ENCODE peak calls at places on chromosomes 3 and 15, in seven cellular contexts. One of them, this sample, is unnamed.

GRCh38 chr15:49863431-49864205 is 242.8 kb downstream of the DTWD1 start:
- DNase-seq in transverse colon: no peak
- DNase-seq in GM23338: no peak
- DNase-seq in H1: no peak
- DNase-seq in K562: no peak
- DNase-seq in prostate gland: no peak
- DNase-seq in GM12891: no peak
- DNase-seq in this sample: no peak

GRCh38 chr3:51735950-51736349 is 29.1 kb downstream of the GRM2 start:
- DNase-seq in prostate gland: no peak
- DNase-seq in H1: no peak
- DNase-seq in GM12891: no peak
- DNase-seq in K562: no peak
- DNase-seq in GM23338: no peak
- DNase-seq in transverse colon: no peak
- DNase-seq in this sample: no peak

GRCh38 chr15:61173899-61174689 is 55.0 kb downstream of the RORA start:
- DNase-seq in transverse colon: no peak
- DNase-seq in prostate gland: no peak
- DNase-seq in H1: no peak
- DNase-seq in GM12891: no peak
- DNase-seq in GM23338: peak; percentile 13
- DNase-seq in K562: no peak
- DNase-seq in this sample: peak; percentile 16

GRCh38 chr3:143287403-143287802 is 167.8 kb downstream of the CHST2 start:
- DNase-seq in GM12891: no peak
- DNase-seq in K562: no peak
- DNase-seq in prostate gland: no peak
- DNase-seq in GM23338: no peak
- DNase-seq in transverse colon: no peak
- DNase-seq in H1: no peak
- DNase-seq in this sample: no peak

GRCh38 chr3:16355864-16356263 is 90.9 kb downstream of the OXNAD1 start:
- DNase-seq in prostate gland: no peak
- DNase-seq in K562: no peak
- DNase-seq in transverse colon: no peak
- DNase-seq in H1: no peak
- DNase-seq in GM23338: no peak
- DNase-seq in GM12891: no peak
- DNase-seq in this sample: no peak

GRCh38 chr3:132253262-132253878 is 63.8 kb upstream of the ACP3 start:
- DNase-seq in transverse colon: peak; percentile 16
- DNase-seq in H1: no peak
- DNase-seq in K562: peak; percentile 32
- DNase-seq in GM12891: peak; percentile 10
- DNase-seq in GM23338: peak; percentile 83
- DNase-seq in prostate gland: peak; percentile 53
- DNase-seq in this sample: peak; percentile 63

GRCh38 chr3:71482771-71483170 is 100.8 kb downstream of the FOXP1 start:
- DNase-seq in GM23338: no peak
- DNase-seq in GM12891: no peak
- DNase-seq in transverse colon: no peak
- DNase-seq in prostate gland: no peak
- DNase-seq in K562: no peak
- DNase-seq in H1: no peak
- DNase-seq in this sample: no peak

GRCh38 chr3:138417559-138417982 is 16.8 kb upstream of the ESYT3 start:
- DNase-seq in prostate gland: peak; percentile 68
- DNase-seq in transverse colon: peak; percentile 76
- DNase-seq in H1: peak; percentile 79
- DNase-seq in GM23338: peak; percentile 96
- DNase-seq in K562: peak; percentile 69
- DNase-seq in GM12891: peak; percentile 55
- DNase-seq in this sample: peak; percentile 64

GRCh38 chr3:149352556-149352955 is 19.1 kb upstream of the TM4SF18 start:
- DNase-seq in H1: peak; percentile 66
- DNase-seq in GM12891: peak; percentile 44
- DNase-seq in GM23338: peak; percentile 90
- DNase-seq in K562: peak; percentile 67
- DNase-seq in transverse colon: peak; percentile 46
- DNase-seq in prostate gland: peak; percentile 37
- DNase-seq in this sample: peak; percentile 70

GRCh38 chr3:72152551-72153476 is 367.9 kb upstream of the PROK2 start:
- DNase-seq in transverse colon: peak; percentile 79
- DNase-seq in GM23338: no peak
- DNase-seq in GM12891: no peak
- DNase-seq in K562: peak; percentile 55
- DNase-seq in prostate gland: peak; percentile 85
- DNase-seq in H1: no peak
- DNase-seq in this sample: peak; percentile 77

GRCh38 chr3:50525191-50525590 is 21.8 kb upstream of the CACNA2D2 start:
- DNase-seq in GM23338: no peak
- DNase-seq in H1: no peak
- DNase-seq in transverse colon: no peak
- DNase-seq in prostate gland: no peak
- DNase-seq in K562: no peak
- DNase-seq in GM12891: no peak
- DNase-seq in this sample: no peak

GRCh38 chr3:190269096-190269495 is 53.1 kb downstream of the CLDN1 start:
- DNase-seq in H1: no peak
- DNase-seq in prostate gland: peak; percentile 22
- DNase-seq in transverse colon: no peak
- DNase-seq in GM23338: no peak
- DNase-seq in GM12891: no peak
- DNase-seq in K562: no peak
- DNase-seq in this sample: no peak

GRCh38 chr3:107384907-107385306 is 7.7 kb downstream of the CCDC54 start:
- DNase-seq in H1: no peak
- DNase-seq in GM23338: peak; percentile 65
- DNase-seq in transverse colon: no peak
- DNase-seq in GM12891: no peak
- DNase-seq in prostate gland: no peak
- DNase-seq in K562: no peak
- DNase-seq in this sample: no peak

GRCh38 chr3:190533511-190534282 is 19.8 kb downstream of the IL1RAP start:
- DNase-seq in prostate gland: peak; percentile 82
- DNase-seq in H1: no peak
- DNase-seq in transverse colon: peak; percentile 25
- DNase-seq in GM12891: no peak
- DNase-seq in GM23338: peak; percentile 33
- DNase-seq in K562: no peak
- DNase-seq in this sample: peak; percentile 56

GRCh38 chr3:165254812-165255211 is 58.6 kb upstream of the SLITRK3 start:
- DNase-seq in H1: no peak
- DNase-seq in K562: no peak
- DNase-seq in GM12891: no peak
- DNase-seq in transverse colon: no peak
- DNase-seq in prostate gland: no peak
- DNase-seq in GM23338: peak; percentile 72
- DNase-seq in this sample: no peak

GRCh38 chr3:17741621-17742091 is 775 bp downstream of the TBC1D5 start:
- DNase-seq in H1: no peak
- DNase-seq in prostate gland: no peak
- DNase-seq in GM12891: no peak
- DNase-seq in transverse colon: no peak
- DNase-seq in K562: peak; percentile 39
- DNase-seq in GM23338: no peak
- DNase-seq in this sample: no peak

GRCh38 chr3:173789530-173789929 is 392.0 kb downstream of the NLGN1 start:
- DNase-seq in GM12891: no peak
- DNase-seq in H1: no peak
- DNase-seq in GM23338: no peak
- DNase-seq in prostate gland: no peak
- DNase-seq in K562: no peak
- DNase-seq in transverse colon: no peak
- DNase-seq in this sample: no peak

GRCh38 chr15:80779658-80780415 is 667 bp downstream of the CEMIP start:
- DNase-seq in transverse colon: peak; percentile 11
- DNase-seq in GM23338: peak; percentile 63
- DNase-seq in prostate gland: peak; percentile 23
- DNase-seq in K562: no peak
- DNase-seq in GM12891: no peak
- DNase-seq in H1: peak; percentile 10
- DNase-seq in this sample: peak; percentile 19

GRCh38 chr3:134384963-134385362 is 10.7 kb upstream of the AMOTL2 start:
- DNase-seq in prostate gland: no peak
- DNase-seq in H1: no peak
- DNase-seq in K562: no peak
- DNase-seq in GM12891: no peak
- DNase-seq in transverse colon: no peak
- DNase-seq in GM23338: no peak
- DNase-seq in this sample: no peak

DNA sequence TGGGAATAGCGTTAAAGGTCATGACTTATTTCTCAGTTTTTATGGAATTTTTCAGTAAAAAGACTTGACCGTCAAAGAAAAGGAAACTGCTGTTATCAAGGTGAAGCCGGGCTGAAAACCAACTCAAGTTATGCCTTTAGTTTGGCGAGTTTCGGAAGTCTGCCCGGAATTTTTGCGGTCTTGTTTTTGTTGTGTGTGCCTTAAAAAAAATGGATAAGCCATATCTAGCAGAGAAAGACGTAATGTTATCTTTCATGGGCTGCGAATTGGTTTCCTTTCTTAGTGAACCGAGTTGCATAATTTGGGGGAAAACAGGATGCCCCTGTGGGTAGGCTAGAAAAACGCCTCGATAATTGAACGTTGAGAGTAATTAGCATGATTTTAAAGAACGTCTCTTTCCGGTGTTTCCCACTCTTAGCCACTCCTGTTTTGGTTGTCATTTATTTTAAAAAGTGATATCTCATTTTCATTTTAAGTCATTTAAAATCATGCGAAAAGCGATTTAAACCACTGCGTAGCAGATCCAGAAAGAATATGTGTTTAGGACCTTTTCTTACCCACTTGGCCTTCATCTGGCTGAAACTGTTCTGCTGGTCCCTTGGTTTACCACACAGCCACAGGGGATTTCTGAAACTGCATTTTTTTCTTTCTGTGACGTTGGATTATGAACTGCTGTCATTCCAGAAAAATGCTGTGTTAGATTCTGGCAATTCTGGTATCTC is 1.2 kb downstream of the NFKBIZ start:
- DNase-seq in K562: peak; percentile 17
- DNase-seq in prostate gland: no peak
- DNase-seq in GM12891: no peak
- DNase-seq in GM23338: no peak
- DNase-seq in H1: no peak
- DNase-seq in transverse colon: no peak
- DNase-seq in this sample: peak; percentile 53
- TF ChIP-seq POLR2AphosphoS5 in K562: no peak
- TF ChIP-seq POLR2AphosphoS5 in prostate gland: no peak
- TF ChIP-seq POLR2AphosphoS5 in GM12891: no peak
- TF ChIP-seq POLR2AphosphoS5 in GM23338: no peak
- TF ChIP-seq POLR2AphosphoS5 in H1: no peak
- TF ChIP-seq POLR2AphosphoS5 in transverse colon: peak; percentile 66
- TF ChIP-seq POLR2AphosphoS5 in this sample: no peak

GRCh38 chr15:82764740-82765139 is 41.1 kb downstream of the FSD2 start:
- DNase-seq in GM23338: no peak
- DNase-seq in GM12891: no peak
- DNase-seq in prostate gland: no peak
- DNase-seq in H1: no peak
- DNase-seq in transverse colon: no peak
- DNase-seq in K562: no peak
- DNase-seq in this sample: no peak
- TF ChIP-seq POLR2AphosphoS5 in GM23338: no peak
- TF ChIP-seq POLR2AphosphoS5 in GM12891: no peak
- TF ChIP-seq POLR2AphosphoS5 in prostate gland: no peak
- TF ChIP-seq POLR2AphosphoS5 in H1: no peak
- TF ChIP-seq POLR2AphosphoS5 in transverse colon: no peak
- TF ChIP-seq POLR2AphosphoS5 in K562: no peak
- TF ChIP-seq POLR2AphosphoS5 in this sample: no peak

GRCh38 chr3:197697355-197697754 is 39.3 kb downstream of the RUBCN start:
- DNase-seq in prostate gland: no peak
- DNase-seq in GM23338: no peak
- DNase-seq in transverse colon: no peak
- DNase-seq in GM12891: no peak
- DNase-seq in K562: no peak
- DNase-seq in H1: no peak
- DNase-seq in this sample: no peak

GRCh38 chr3:197690754-197691153 is 46.0 kb downstream of the RUBCN start:
- DNase-seq in GM12891: no peak
- DNase-seq in GM23338: no peak
- DNase-seq in prostate gland: no peak
- DNase-seq in K562: no peak
- DNase-seq in transverse colon: no peak
- DNase-seq in H1: no peak
- DNase-seq in this sample: no peak

GRCh38 chr3:197692641-197693040 is 44.1 kb downstream of the RUBCN start:
- DNase-seq in GM12891: no peak
- DNase-seq in prostate gland: no peak
- DNase-seq in GM23338: no peak
- DNase-seq in K562: no peak
- DNase-seq in transverse colon: no peak
- DNase-seq in H1: no peak
- DNase-seq in this sample: peak; percentile 26

GRCh38 chr3:197700095-197700494 is 36.6 kb downstream of the RUBCN start:
- DNase-seq in K562: no peak
- DNase-seq in prostate gland: no peak
- DNase-seq in transverse colon: no peak
- DNase-seq in H1: no peak
- DNase-seq in GM12891: no peak
- DNase-seq in GM23338: no peak
- DNase-seq in this sample: no peak

DNA sequence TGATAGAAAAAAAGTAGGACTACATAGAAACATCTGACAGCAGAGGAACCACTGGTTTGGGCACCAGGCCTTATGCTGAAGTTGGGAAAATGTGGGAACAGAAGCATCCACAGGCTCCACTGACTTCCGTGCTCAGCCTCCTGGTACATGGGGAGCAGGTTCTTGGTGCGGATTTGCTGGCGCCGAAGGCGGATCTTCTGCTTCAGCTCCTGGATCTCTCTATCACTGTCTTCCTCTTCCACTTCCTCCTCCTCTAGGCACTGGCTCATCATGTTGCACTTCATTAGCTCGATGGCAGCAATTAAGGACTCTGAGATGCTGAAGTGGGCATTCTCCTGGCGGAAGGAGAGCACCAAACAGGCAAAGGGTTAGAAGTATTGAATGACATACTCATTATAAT is 42.5 kb downstream of the RUBCN start:
- DNase-seq in prostate gland: no peak
- DNase-seq in transverse colon: no peak
- DNase-seq in GM12891: no peak
- DNase-seq in H1: no peak
- DNase-seq in K562: no peak
- DNase-seq in GM23338: no peak
- DNase-seq in this sample: no peak
- TF ChIP-seq POLR2AphosphoS5 in prostate gland: no peak
- TF ChIP-seq POLR2AphosphoS5 in transverse colon: no peak
- TF ChIP-seq POLR2AphosphoS5 in GM12891: no peak
- TF ChIP-seq POLR2AphosphoS5 in H1: no peak
- TF ChIP-seq POLR2AphosphoS5 in K562: no peak
- TF ChIP-seq POLR2AphosphoS5 in GM23338: no peak
- TF ChIP-seq POLR2AphosphoS5 in this sample: no peak

DNA sequence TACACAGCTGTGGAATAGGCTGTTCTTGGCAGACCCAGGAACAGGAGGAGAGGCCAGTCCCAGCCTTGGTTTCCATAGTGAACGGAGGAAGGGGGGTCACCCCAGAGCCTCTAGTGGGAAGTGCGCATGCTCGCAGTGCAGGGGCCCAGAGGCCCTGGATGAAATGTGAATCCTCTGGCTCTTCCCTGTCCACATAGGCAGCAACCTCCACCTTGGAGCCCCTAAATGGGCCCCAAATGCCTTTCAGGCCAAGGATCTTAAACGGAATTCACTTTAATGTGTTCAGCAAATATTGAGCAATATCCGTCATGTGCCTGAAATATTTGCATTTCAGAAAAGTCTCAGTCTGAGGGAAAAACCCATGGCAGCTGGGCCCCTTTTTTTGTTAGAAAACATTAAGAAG is 3.3 kb upstream of the NDN start:
- DNase-seq in transverse colon: peak; percentile 23
- DNase-seq in K562: peak; percentile 16
- DNase-seq in GM12891: no peak
- DNase-seq in prostate gland: peak; percentile 61
- DNase-seq in H1: no peak
- DNase-seq in GM23338: peak; percentile 53
- DNase-seq in this sample: no peak
- TF ChIP-seq POLR2AphosphoS5 in transverse colon: no peak
- TF ChIP-seq POLR2AphosphoS5 in K562: no peak
- TF ChIP-seq POLR2AphosphoS5 in GM12891: no peak
- TF ChIP-seq POLR2AphosphoS5 in prostate gland: peak; percentile 46
- TF ChIP-seq POLR2AphosphoS5 in H1: no peak
- TF ChIP-seq POLR2AphosphoS5 in GM23338: no peak
- TF ChIP-seq POLR2AphosphoS5 in this sample: no peak

This sample was measured in endothelial cell of umbilical vein.